ENCODE peak calls at places on chromosomes 7 and 10, in seven cellular contexts. Z, J, U, E, P, M and N are unnamed samples.

GRCh38 chr7:29879609-29880008 is 73.3 kb downstream of the WIPF3 start:
- DNase-seq in Z (no peak), J (no peak), U (no peak), E (no peak), P (no peak), M (no peak), N (no peak)

GRCh38 chr7:32346253-32346652 is 143.9 kb downstream of the LSM5 start:
- DNase-seq in Z (no peak), J (no peak), U (no peak), E (no peak), P (no peak), M (no peak), N (no peak)

GRCh38 chr7:18552311-18552916 is 56.9 kb downstream of the HDAC9 start:
- DNase-seq in Z (no peak), J (no peak), U (no peak), E (no peak), P (no peak), M (no peak), N (no peak)

GRCh38 chr10:61836233-61836887 is 65.1 kb upstream of the ARID5B start:
- DNase-seq in Z (no peak), J (no peak), U (no peak), E (no peak), P (no peak), M (no peak), N (no peak)

GRCh38 chr7:22841954-22842353 is 19.3 kb upstream of the TOMM7 start:
- DNase-seq in Z (no peak), J (no peak), U (no peak), E (no peak), P (no peak), M (no peak), N (no peak)

GRCh38 chr7:111650456-111650999 is 88.2 kb upstream of the IMMP2L start:
- DNase-seq in Z (no peak), J (no peak), U (no peak), E (no peak), P (peak), M (peak), N (no peak)

GRCh38 chr10:36515313-36515712 is 610.1 kb upstream of the ANKRD30A start:
- DNase-seq in Z (no peak), J (no peak), U (no peak), E (no peak), P (no peak), M (peak), N (no peak)

GRCh38 chr7:77566421-77566820 is 29.3 kb downstream of the PTPN12 start:
- DNase-seq in Z (no peak), J (no peak), U (no peak), E (no peak), P (no peak), M (no peak), N (no peak)

GRCh38 chr10:70905071-70906021 is 17.0 kb upstream of the PCBD1 start:
- DNase-seq in Z (no peak), J (no peak), U (no peak), E (no peak), P (no peak), M (peak), N (no peak)

GRCh38 chr7:106029941-106030340 is 66.9 kb downstream of the CDHR3 start:
- DNase-seq in Z (no peak), J (no peak), U (no peak), E (no peak), P (no peak), M (no peak), N (no peak)

GRCh38 chr10:132850896-132851295 is 64.9 kb upstream of the NKX6-2 start:
- DNase-seq in Z (no peak), J (no peak), U (no peak), E (no peak), P (no peak), M (no peak), N (no peak)

GRCh38 chr7:151585744-151586424 is 66.2 kb upstream of the RHEB start:
- DNase-seq in Z (no peak), J (no peak), U (no peak), E (no peak), P (no peak), M (no peak), N (no peak)

GRCh38 chr7:122902751-122903495 is 16.7 kb upstream of the CADPS2 start:
- DNase-seq in Z (no peak), J (no peak), U (no peak), E (no peak), P (peak), M (peak), N (no peak)

GRCh38 chr10:127467793-127468192 is 81.3 kb upstream of the NPS start:
- DNase-seq in Z (no peak), J (no peak), U (no peak), E (no peak), P (no peak), M (no peak), N (no peak)

GRCh38 chr10:52539463-52539862 is 225.4 kb downstream of the DKK1 start:
- DNase-seq in Z (no peak), J (peak), U (no peak), E (no peak), P (no peak), M (no peak), N (no peak)

GRCh38 chr7:70040971-70041766 is 442.9 kb downstream of the AUTS2 start:
- DNase-seq in Z (peak), J (no peak), U (no peak), E (no peak), P (no peak), M (no peak), N (no peak)

GRCh38 chr10:17201165-17202013 is at the start of gene TRDMT1:
- DNase-seq in Z (peak), J (peak), U (peak), E (no peak), P (peak), M (peak), N (peak)

GRCh38 chr7:36639826-36640225 is 84.5 kb downstream of the AOAH start:
- DNase-seq in Z (no peak), J (no peak), U (no peak), E (no peak), P (no peak), M (no peak), N (no peak)

GRCh38 chr10:49395741-49396665 is at the start of gene DRGX:
- DNase-seq in Z (no peak), J (no peak), U (no peak), E (no peak), P (no peak), M (peak), N (no peak)

GRCh38 chr10:92126100-92126650 is 164.7 kb downstream of the CPEB3 start:
- DNase-seq in Z (no peak), J (no peak), U (no peak), E (no peak), P (no peak), M (no peak), N (peak)

GRCh38 chr10:52499281-52499680 is 185.2 kb downstream of the DKK1 start:
- DNase-seq in Z (no peak), J (no peak), U (no peak), E (no peak), P (no peak), M (no peak), N (no peak)

GRCh38 chr7:69764681-69765080 is 166.4 kb downstream of the AUTS2 start:
- DNase-seq in Z (no peak), J (no peak), U (no peak), E (no peak), P (no peak), M (no peak), N (no peak)

GRCh38 chr10:125411724-125412123 is 251.4 kb upstream of the CTBP2 start:
- DNase-seq in Z (no peak), J (peak), U (no peak), E (no peak), P (no peak), M (no peak), N (no peak)

GRCh38 chr7:70052691-70053090 is 454.4 kb downstream of the AUTS2 start:
- DNase-seq in Z (no peak), J (no peak), U (no peak), E (no peak), P (no peak), M (no peak), N (no peak)

GRCh38 chr10:7579681-7580080 is 87.1 kb downstream of the ITIH5 start:
- DNase-seq in Z (no peak), J (no peak), U (no peak), E (no peak), P (no peak), M (no peak), N (no peak)

GRCh38 chr7:20407585-20408466 is 77.1 kb downstream of the ITGB8 start:
- DNase-seq in Z (no peak), J (no peak), U (no peak), E (no peak), P (no peak), M (no peak), N (no peak)

GRCh38 chr7:37824987-37825509 is 23.3 kb upstream of the NME8 start:
- DNase-seq in Z (no peak), J (no peak), U (no peak), E (no peak), P (no peak), M (no peak), N (no peak)

GRCh38 chr10:81873932-81874816 is 820 bp upstream of the NRG3 start:
- DNase-seq in Z (no peak), J (no peak), U (peak), E (no peak), P (no peak), M (peak), N (peak)

GRCh38 chr10:26946103-26946907 is 85.5 kb upstream of the ABI1 start:
- DNase-seq in Z (no peak), J (no peak), U (no peak), E (no peak), P (no peak), M (no peak), N (no peak)

GRCh38 chr10:106384541-106384940 is 780.0 kb downstream of the SORCS1 start:
- DNase-seq in Z (no peak), J (no peak), U (no peak), E (no peak), P (no peak), M (no peak), N (no peak)

GRCh38 chr7:135980665-135981180 is 3.6 kb upstream of the MTPN start:
- DNase-seq in Z (peak), J (no peak), U (no peak), E (peak), P (no peak), M (no peak), N (no peak)

GRCh38 chr10:13180788-13181187 is 19.4 kb downstream of the MCM10 start:
- DNase-seq in Z (no peak), J (no peak), U (no peak), E (peak), P (no peak), M (no peak), N (no peak)

GRCh38 chr10:65903620-65904019 is 1022.2 kb upstream of the LRRTM3 start:
- DNase-seq in Z (no peak), J (no peak), U (no peak), E (no peak), P (no peak), M (no peak), N (no peak)

GRCh38 chr7:152859781-152860191 is 100.2 kb downstream of the ACTR3B start:
- DNase-seq in Z (peak), J (peak), U (peak), E (no peak), P (peak), M (peak), N (no peak)

GRCh38 chr7:158270856-158271413 is 316.7 kb downstream of the PTPRN2 start:
- DNase-seq in Z (no peak), J (no peak), U (no peak), E (no peak), P (no peak), M (no peak), N (no peak)
- TF ChIP-seq JUND in Z (no peak), J (no peak), U (no peak), E (no peak), P (no peak), M (no peak), N (no peak)

GRCh38 chr10:24822557-24822956 is 98.9 kb upstream of the ARHGAP21 start:
- DNase-seq in Z (no peak), J (no peak), U (no peak), E (peak), P (no peak), M (no peak), N (no peak)
- TF ChIP-seq JUND in Z (no peak), J (no peak), U (no peak), E (no peak), P (no peak), M (no peak), N (no peak)

DNA sequence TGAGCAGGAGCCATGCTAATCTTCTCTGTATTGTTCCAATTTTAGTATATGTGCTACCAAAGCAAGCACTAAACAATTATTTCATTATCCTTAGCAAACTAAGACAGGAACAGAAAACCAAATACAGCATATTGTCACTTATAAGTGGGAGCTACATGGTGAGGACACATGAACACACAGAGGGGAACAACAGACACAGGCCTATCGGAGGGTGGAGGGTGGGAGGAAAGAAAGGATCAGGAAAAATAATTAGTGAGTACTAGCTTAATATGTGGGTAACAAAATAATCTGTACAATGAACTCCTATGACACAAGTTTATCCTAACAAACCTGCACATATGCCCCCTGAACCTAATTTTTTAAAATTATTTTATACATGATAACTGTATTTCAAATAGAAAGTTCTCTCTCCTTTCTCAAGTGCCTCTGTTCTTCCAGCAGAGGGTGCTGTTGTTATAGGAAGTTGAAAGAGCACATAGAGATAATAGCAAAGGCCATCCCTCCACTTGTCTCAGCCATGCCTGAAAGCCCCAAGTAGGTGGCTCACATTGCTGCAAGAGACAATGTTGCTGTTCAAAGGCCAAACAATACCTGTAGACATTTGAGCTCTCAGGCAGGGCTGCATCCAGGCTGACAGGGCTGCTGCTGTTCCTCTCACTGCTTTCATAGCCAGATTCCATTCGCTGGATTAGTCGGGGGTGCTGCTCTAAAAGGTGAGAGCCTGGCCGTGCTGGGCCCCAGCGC is 33.4 kb upstream of the PPP3CB start:
- DNase-seq in Z (peak), J (peak), U (peak), E (peak), P (peak), M (peak), N (peak)
- TF ChIP-seq JUND in Z (peak), J (no peak), U (no peak), E (no peak), P (no peak), M (no peak), N (no peak)

GRCh38 chr10:114767101-114767588 is 54.4 kb upstream of the FHIP2A start:
- DNase-seq in Z (no peak), J (no peak), U (no peak), E (no peak), P (no peak), M (peak), N (no peak)

GRCh38 chr10:114767589-114768393 is 53.8 kb upstream of the FHIP2A start:
- DNase-seq in Z (no peak), J (no peak), U (peak), E (no peak), P (no peak), M (peak), N (peak)

GRCh38 chr10:114762811-114763210 is 58.8 kb upstream of the FHIP2A start:
- DNase-seq in Z (no peak), J (no peak), U (no peak), E (no peak), P (no peak), M (no peak), N (no peak)

GRCh38 chr10:114766470-114766869 is 55.1 kb upstream of the FHIP2A start:
- DNase-seq in Z (no peak), J (no peak), U (no peak), E (no peak), P (no peak), M (no peak), N (no peak)

GRCh38 chr10:114764656-114765055 is 56.9 kb upstream of the FHIP2A start:
- DNase-seq in Z (no peak), J (no peak), U (no peak), E (no peak), P (no peak), M (no peak), N (no peak)
- TF ChIP-seq JUND in Z (no peak), J (no peak), U (no peak), E (no peak), P (no peak), M (no peak), N (no peak)